ENCODE peak calls at places on chromosomes 4 and X, in six cellular contexts. One of them, this sample, is unnamed.

GRCh38 chr4:88522702-88523324 is 763 bp downstream of the PYURF start:
- DNase-seq in spleen: peak; percentile 82
- DNase-seq in GM12878: no peak
- DNase-seq in GM23338: peak; percentile 41
- DNase-seq in transverse colon: peak; percentile 30
- DNase-seq in K562: peak; percentile 82
- DNase-seq in this sample: no peak

GRCh38 chrX:43357741-43358140 is 298.4 kb upstream of the MAOA start:
- DNase-seq in GM23338: no peak
- DNase-seq in K562: no peak
- DNase-seq in transverse colon: no peak
- DNase-seq in GM12878: no peak
- DNase-seq in spleen: no peak
- DNase-seq in this sample: no peak

GRCh38 chrX:146433771-146434170 is 375.8 kb upstream of the CXorf51B start:
- DNase-seq in spleen: no peak
- DNase-seq in transverse colon: no peak
- DNase-seq in K562: no peak
- DNase-seq in GM12878: no peak
- DNase-seq in GM23338: no peak
- DNase-seq in this sample: no peak

GRCh38 chrX:109934935-109935334 is 68.0 kb upstream of the TMEM164 start:
- DNase-seq in K562: no peak
- DNase-seq in spleen: no peak
- DNase-seq in transverse colon: no peak
- DNase-seq in GM12878: no peak
- DNase-seq in GM23338: no peak
- DNase-seq in this sample: no peak

GRCh38 chr4:154467886-154468285 is 23.7 kb downstream of the DCHS2 start:
- DNase-seq in spleen: no peak
- DNase-seq in GM12878: no peak
- DNase-seq in GM23338: no peak
- DNase-seq in K562: no peak
- DNase-seq in transverse colon: no peak
- DNase-seq in this sample: no peak

GRCh38 chr4:103074598-103075434 is 1.7 kb downstream of the SLC9B2 start:
- DNase-seq in K562: no peak
- DNase-seq in GM23338: no peak
- DNase-seq in spleen: no peak
- DNase-seq in transverse colon: no peak
- DNase-seq in GM12878: peak; percentile 44
- DNase-seq in this sample: no peak

GRCh38 chrX:130401415-130402210 is at the start of gene RBMX2:
- DNase-seq in GM23338: peak; percentile 76
- DNase-seq in K562: peak; percentile 90
- DNase-seq in spleen: peak; percentile 91
- DNase-seq in GM12878: peak; percentile 17
- DNase-seq in transverse colon: peak; percentile 78
- DNase-seq in this sample: no peak

GRCh38 chrX:134948333-134949241 is 42.2 kb upstream of the SMIM10 start:
- DNase-seq in GM12878: no peak
- DNase-seq in spleen: no peak
- DNase-seq in GM23338: no peak
- DNase-seq in transverse colon: no peak
- DNase-seq in K562: no peak
- DNase-seq in this sample: no peak

GRCh38 chr4:15542795-15543194 is 73.1 kb downstream of the CC2D2A start:
- DNase-seq in GM12878: no peak
- DNase-seq in K562: no peak
- DNase-seq in transverse colon: no peak
- DNase-seq in GM23338: peak; percentile 4
- DNase-seq in spleen: no peak
- DNase-seq in this sample: no peak

GRCh38 chrX:68534696-68535095 is 35.8 kb downstream of the YIPF6 start:
- DNase-seq in GM12878: no peak
- DNase-seq in spleen: no peak
- DNase-seq in transverse colon: no peak
- DNase-seq in K562: no peak
- DNase-seq in GM23338: no peak
- DNase-seq in this sample: no peak

GRCh38 chr4:65302145-65302544 is 368.1 kb downstream of the EPHA5 start:
- DNase-seq in GM12878: no peak
- DNase-seq in spleen: no peak
- DNase-seq in GM23338: no peak
- DNase-seq in transverse colon: no peak
- DNase-seq in K562: no peak
- DNase-seq in this sample: no peak

GRCh38 chr4:156794863-156795262 is 176.7 kb downstream of the PDGFC start:
- DNase-seq in GM12878: no peak
- DNase-seq in spleen: no peak
- DNase-seq in transverse colon: no peak
- DNase-seq in K562: no peak
- DNase-seq in GM23338: no peak
- DNase-seq in this sample: no peak

GRCh38 chrX:13167444-13168207 is 123.2 kb upstream of the FAM9C start:
- DNase-seq in spleen: no peak
- DNase-seq in transverse colon: no peak
- DNase-seq in GM12878: no peak
- DNase-seq in K562: no peak
- DNase-seq in GM23338: no peak
- DNase-seq in this sample: no peak

GRCh38 chr4:174389439-174389838 is 105.7 kb downstream of the CEP44 start:
- DNase-seq in K562: no peak
- DNase-seq in spleen: no peak
- DNase-seq in GM12878: no peak
- DNase-seq in GM23338: no peak
- DNase-seq in transverse colon: no peak
- DNase-seq in this sample: no peak

GRCh38 chr4:105710012-105710600 is 1.5 kb downstream of the GSTCD start:
- DNase-seq in transverse colon: no peak
- DNase-seq in GM23338: peak; percentile 7
- DNase-seq in GM12878: no peak
- DNase-seq in spleen: no peak
- DNase-seq in K562: no peak
- DNase-seq in this sample: no peak

GRCh38 chrX:80022363-80023031 is 7.9 kb downstream of the TBX22 start:
- DNase-seq in spleen: no peak
- DNase-seq in K562: no peak
- DNase-seq in GM12878: no peak
- DNase-seq in GM23338: peak; percentile 48
- DNase-seq in transverse colon: no peak
- DNase-seq in this sample: no peak

GRCh38 chr4:104591505-104591904 is 96.8 kb upstream of the CXXC4 start:
- DNase-seq in transverse colon: peak; percentile 14
- DNase-seq in spleen: no peak
- DNase-seq in GM12878: no peak
- DNase-seq in GM23338: peak; percentile 88
- DNase-seq in K562: no peak
- DNase-seq in this sample: no peak

GRCh38 chr4:95066011-95066410 is 308.3 kb downstream of the BMPR1B start:
- DNase-seq in K562: no peak
- DNase-seq in transverse colon: no peak
- DNase-seq in GM23338: no peak
- DNase-seq in spleen: no peak
- DNase-seq in GM12878: no peak
- DNase-seq in this sample: no peak

GRCh38 chrX:12447448-12448154 is 309.3 kb downstream of the FRMPD4 start:
- DNase-seq in GM12878: no peak
- DNase-seq in GM23338: no peak
- DNase-seq in transverse colon: no peak
- DNase-seq in spleen: no peak
- DNase-seq in K562: no peak
- DNase-seq in this sample: no peak

DNA sequence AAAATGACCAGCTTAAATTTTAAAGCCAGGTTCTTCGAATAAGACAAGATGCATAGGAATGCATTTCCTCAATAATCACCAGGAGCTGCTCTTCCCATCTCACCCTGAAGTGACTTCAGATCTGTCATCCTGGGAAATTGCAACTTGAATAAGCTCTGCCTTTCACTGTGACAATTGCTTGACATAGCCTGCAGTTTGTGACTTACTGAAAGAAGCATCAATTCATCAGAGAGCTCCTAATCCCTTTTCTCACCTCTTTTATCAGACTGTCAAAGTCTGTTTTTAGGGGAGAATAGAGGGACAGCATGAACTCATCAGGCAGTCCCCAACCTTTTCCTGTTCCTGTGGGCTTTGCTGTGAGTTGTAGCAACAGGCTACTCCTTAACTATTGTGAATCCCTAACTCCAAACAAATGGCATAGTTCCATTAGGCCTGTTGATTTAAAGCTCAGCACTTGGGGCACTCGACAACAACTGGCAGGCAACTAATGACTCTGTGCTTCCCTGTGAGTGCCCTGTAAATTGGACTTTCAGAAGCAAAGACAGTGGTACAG is 64.8 kb downstream of the DOCK11 start:
- DNase-seq in transverse colon: no peak
- DNase-seq in K562: no peak
- DNase-seq in spleen: no peak
- DNase-seq in GM12878: no peak
- DNase-seq in GM23338: peak; percentile 16
- DNase-seq in this sample: no peak
- TF ChIP-seq POLR2AphosphoS5 in transverse colon: no peak
- TF ChIP-seq POLR2AphosphoS5 in K562: no peak
- TF ChIP-seq POLR2AphosphoS5 in spleen: no peak
- TF ChIP-seq POLR2AphosphoS5 in GM12878: no peak
- TF ChIP-seq POLR2AphosphoS5 in GM23338: no peak
- TF ChIP-seq POLR2AphosphoS5 in this sample: no peak

DNA sequence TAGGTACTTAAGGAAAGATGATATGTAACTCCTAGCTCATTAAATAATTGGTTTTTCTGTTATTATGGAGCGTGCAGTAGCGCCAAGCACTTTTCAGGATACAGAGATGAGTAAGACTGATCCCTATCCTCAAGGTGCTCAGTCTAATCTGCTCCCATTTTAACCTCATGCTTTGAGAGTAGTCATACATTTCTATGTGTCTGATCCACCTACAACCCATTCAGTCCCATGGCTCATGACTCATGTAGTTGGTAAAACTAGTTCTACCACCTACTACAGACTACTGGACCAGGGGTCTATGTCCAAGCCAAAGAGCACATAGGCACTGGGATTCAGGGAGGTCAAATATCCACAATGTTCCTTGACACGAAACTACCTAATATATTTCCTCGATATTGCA is 60.8 kb downstream of the TMEM154 start:
- DNase-seq in K562: no peak
- DNase-seq in transverse colon: no peak
- DNase-seq in GM12878: no peak
- DNase-seq in GM23338: no peak
- DNase-seq in spleen: no peak
- DNase-seq in this sample: peak; percentile 10
- H3K27ac ChIP-seq in K562: no peak overlapping the region
- H3K27ac ChIP-seq in transverse colon: no peak overlapping the region
- H3K27ac ChIP-seq in GM12878: no peak overlapping the region
- H3K27ac ChIP-seq in GM23338: no peak overlapping the region
- H3K27ac ChIP-seq in spleen: no peak overlapping the region
- H3K27ac ChIP-seq in this sample: no peak overlapping the region

GRCh38 chr4:148166132-148166531 is 276.1 kb downstream of the NR3C2 start:
- DNase-seq in spleen: no peak
- DNase-seq in K562: no peak
- DNase-seq in GM12878: no peak
- DNase-seq in transverse colon: no peak
- DNase-seq in GM23338: no peak
- DNase-seq in this sample: no peak
- H3K4me3 ChIP-seq in spleen: no peak overlapping the region
- H3K4me3 ChIP-seq in K562: no peak overlapping the region
- H3K4me3 ChIP-seq in GM12878: no peak overlapping the region
- H3K4me3 ChIP-seq in transverse colon: no peak overlapping the region
- H3K4me3 ChIP-seq in GM23338: no peak overlapping the region
- H3K4me3 ChIP-seq in this sample: peak overlapping the region; percentile 17

GRCh38 chrX:33207056-33207455 is 4.3 kb downstream of the DMD start:
- DNase-seq in GM12878: no peak
- DNase-seq in K562: no peak
- DNase-seq in GM23338: no peak
- DNase-seq in spleen: no peak
- DNase-seq in transverse colon: no peak
- DNase-seq in this sample: no peak

GRCh38 chrX:33210156-33210555 is 1.2 kb downstream of the DMD start:
- DNase-seq in transverse colon: no peak
- DNase-seq in K562: no peak
- DNase-seq in GM12878: no peak
- DNase-seq in GM23338: no peak
- DNase-seq in spleen: no peak
- DNase-seq in this sample: no peak

GRCh38 chrX:33211356-33212254 is at the start of gene DMD:
- DNase-seq in transverse colon: peak; percentile 20
- DNase-seq in K562: no peak
- DNase-seq in GM12878: no peak
- DNase-seq in spleen: no peak
- DNase-seq in GM23338: peak; percentile 27
- DNase-seq in this sample: peak; percentile 89
- TF ChIP-seq POLR2AphosphoS5 in transverse colon: peak; percentile 65
- TF ChIP-seq POLR2AphosphoS5 in K562: no peak
- TF ChIP-seq POLR2AphosphoS5 in GM12878: no peak
- TF ChIP-seq POLR2AphosphoS5 in spleen: no peak
- TF ChIP-seq POLR2AphosphoS5 in GM23338: no peak
- TF ChIP-seq POLR2AphosphoS5 in this sample: peak; percentile 91

GRCh38 chr4:3042226-3042625 is 32.1 kb downstream of the HTT-AS start:
- DNase-seq in transverse colon: no peak
- DNase-seq in GM12878: no peak
- DNase-seq in spleen: peak; percentile 68
- DNase-seq in GM23338: no peak
- DNase-seq in K562: no peak
- DNase-seq in this sample: no peak

GRCh38 chr4:3037957-3038451 is 36.3 kb downstream of the HTT-AS start:
- DNase-seq in GM12878: no peak
- DNase-seq in K562: peak; percentile 24
- DNase-seq in spleen: peak; percentile 77
- DNase-seq in transverse colon: no peak
- DNase-seq in GM23338: no peak
- DNase-seq in this sample: no peak

GRCh38 chr4:3041192-3042142 is 32.9 kb downstream of the HTT-AS start:
- DNase-seq in K562: no peak
- DNase-seq in GM12878: no peak
- DNase-seq in transverse colon: peak; percentile 58
- DNase-seq in GM23338: peak; percentile 51
- DNase-seq in spleen: peak; percentile 90
- DNase-seq in this sample: no peak

GRCh38 chr4:3039706-3040366 is 34.5 kb downstream of the HTT-AS start:
- DNase-seq in K562: no peak
- DNase-seq in spleen: peak; percentile 59
- DNase-seq in GM12878: no peak
- DNase-seq in GM23338: no peak
- DNase-seq in transverse colon: no peak
- DNase-seq in this sample: no peak

GRCh38 chr4:3040447-3041191 is 33.7 kb downstream of the HTT-AS start:
- DNase-seq in K562: no peak
- DNase-seq in transverse colon: no peak
- DNase-seq in spleen: peak; percentile 82
- DNase-seq in GM12878: no peak
- DNase-seq in GM23338: no peak
- DNase-seq in this sample: no peak
- H3K27ac ChIP-seq in K562: no peak overlapping the region
- H3K27ac ChIP-seq in transverse colon: peak overlapping the region; percentile 44
- H3K27ac ChIP-seq in spleen: peak overlapping the region; percentile 85
- H3K27ac ChIP-seq in GM12878: peak overlapping the region; percentile 95
- H3K27ac ChIP-seq in GM23338: no peak overlapping the region
- H3K27ac ChIP-seq in this sample: no peak overlapping the region